ENCODE peak calls at places on chromosomes 1 and 21, in six cellular contexts. One of them, this sample, is unnamed.

GRCh38 chr1:193417420-193417819 is 231.0 kb upstream of the B3GALT2 start:
- DNase-seq in K562: no peak
- DNase-seq in H1: no peak
- DNase-seq in HepG2: no peak
- DNase-seq in GM12892: no peak
- DNase-seq in GM12878: no peak
- DNase-seq in this sample: no peak

GRCh38 chr1:201795066-201795465 is 33.9 kb upstream of the IPO9 start:
- DNase-seq in K562: peak
- DNase-seq in H1: no peak
- DNase-seq in HepG2: no peak
- DNase-seq in GM12892: no peak
- DNase-seq in GM12878: no peak
- DNase-seq in this sample: no peak

GRCh38 chr1:224373008-224373590 is 16.4 kb downstream of the CNIH4 start:
- DNase-seq in K562: no peak
- DNase-seq in H1: no peak
- DNase-seq in HepG2: no peak
- DNase-seq in GM12892: no peak
- DNase-seq in GM12878: no peak
- DNase-seq in this sample: no peak

GRCh38 chr1:184664042-184664659 is 90.5 kb downstream of the EDEM3 start:
- DNase-seq in K562: peak
- DNase-seq in H1: no peak
- DNase-seq in HepG2: peak
- DNase-seq in GM12892: peak
- DNase-seq in GM12878: no peak
- DNase-seq in this sample: peak

GRCh38 chr1:95084317-95085176 is 11.8 kb upstream of the ALG14 start:
- DNase-seq in K562: peak
- DNase-seq in H1: peak
- DNase-seq in HepG2: peak
- DNase-seq in GM12892: no peak
- DNase-seq in GM12878: no peak
- DNase-seq in this sample: peak

GRCh38 chr1:93988634-93989350 is 79.6 kb upstream of the GCLM start:
- DNase-seq in K562: no peak
- DNase-seq in H1: no peak
- DNase-seq in HepG2: no peak
- DNase-seq in GM12892: no peak
- DNase-seq in GM12878: no peak
- DNase-seq in this sample: no peak

GRCh38 chr1:228397966-228398365 is 8.7 kb downstream of the TRIM11 start:
- DNase-seq in K562: no peak
- DNase-seq in H1: no peak
- DNase-seq in HepG2: no peak
- DNase-seq in GM12892: no peak
- DNase-seq in GM12878: no peak
- DNase-seq in this sample: no peak

GRCh38 chr1:214678386-214678785 is 75.4 kb downstream of the CENPF start:
- DNase-seq in K562: no peak
- DNase-seq in H1: no peak
- DNase-seq in HepG2: peak
- DNase-seq in GM12892: no peak
- DNase-seq in GM12878: no peak
- DNase-seq in this sample: no peak

GRCh38 chr1:50942334-50942733 is 17.7 kb downstream of the FAF1 start:
- DNase-seq in K562: no peak
- DNase-seq in H1: no peak
- DNase-seq in HepG2: no peak
- DNase-seq in GM12892: no peak
- DNase-seq in GM12878: no peak
- DNase-seq in this sample: no peak

GRCh38 chr1:109133815-109134214 is 19.9 kb downstream of the ELAPOR1 start:
- DNase-seq in K562: no peak
- DNase-seq in H1: no peak
- DNase-seq in HepG2: no peak
- DNase-seq in GM12892: no peak
- DNase-seq in GM12878: no peak
- DNase-seq in this sample: no peak

GRCh38 chr1:205579711-205580110 is 52.1 kb downstream of the ELK4 start:
- DNase-seq in K562: no peak
- DNase-seq in H1: no peak
- DNase-seq in HepG2: no peak
- DNase-seq in GM12892: no peak
- DNase-seq in GM12878: no peak
- DNase-seq in this sample: no peak

GRCh38 chr1:8627728-8628127 is 189.7 kb downstream of the RERE start:
- DNase-seq in K562: no peak
- DNase-seq in H1: no peak
- DNase-seq in HepG2: no peak
- DNase-seq in GM12892: no peak
- DNase-seq in GM12878: no peak
- DNase-seq in this sample: no peak

GRCh38 chr1:182682898-182683501 is 1.4 kb downstream of the RGS8 start:
- DNase-seq in K562: no peak
- DNase-seq in H1: no peak
- DNase-seq in HepG2: no peak
- DNase-seq in GM12892: no peak
- DNase-seq in GM12878: no peak
- DNase-seq in this sample: no peak

GRCh38 chr1:241114699-241115233 is 242.2 kb downstream of the RGS7 start:
- DNase-seq in K562: no peak
- DNase-seq in H1: no peak
- DNase-seq in HepG2: no peak
- DNase-seq in GM12892: no peak
- DNase-seq in GM12878: no peak
- DNase-seq in this sample: no peak

GRCh38 chr1:59415286-59415850 is 118.5 kb downstream of the FGGY start:
- DNase-seq in K562: no peak
- DNase-seq in H1: no peak
- DNase-seq in HepG2: no peak
- DNase-seq in GM12892: no peak
- DNase-seq in GM12878: no peak
- DNase-seq in this sample: no peak

GRCh38 chr21:28212056-28212455 is 780.6 kb downstream of the LTN1 start:
- DNase-seq in K562: no peak
- DNase-seq in H1: no peak
- DNase-seq in HepG2: no peak
- DNase-seq in GM12892: no peak
- DNase-seq in GM12878: no peak
- DNase-seq in this sample: no peak

GRCh38 chr21:32484706-32485380 is 72.3 kb downstream of the EVA1C start:
- DNase-seq in K562: no peak
- DNase-seq in H1: no peak
- DNase-seq in HepG2: no peak
- DNase-seq in GM12892: no peak
- DNase-seq in GM12878: no peak
- DNase-seq in this sample: no peak

GRCh38 chr1:4549933-4550332 is 104.5 kb upstream of the AJAP1 start:
- DNase-seq in K562: peak
- DNase-seq in H1: no peak
- DNase-seq in HepG2: no peak
- DNase-seq in GM12892: no peak
- DNase-seq in GM12878: no peak
- DNase-seq in this sample: no peak

GRCh38 chr1:98143403-98143802 is 222.6 kb upstream of the DPYD start:
- DNase-seq in K562: no peak
- DNase-seq in H1: no peak
- DNase-seq in HepG2: no peak
- DNase-seq in GM12892: no peak
- DNase-seq in GM12878: no peak
- DNase-seq in this sample: no peak

GRCh38 chr1:115496904-115497527 is 144.8 kb upstream of the VANGL1 start:
- DNase-seq in K562: no peak
- DNase-seq in H1: no peak
- DNase-seq in HepG2: no peak
- DNase-seq in GM12892: no peak
- DNase-seq in GM12878: no peak
- DNase-seq in this sample: no peak

GRCh38 chr1:207958376-207959139 is 47.6 kb upstream of the CD34 start:
- DNase-seq in K562: no peak
- DNase-seq in H1: no peak
- DNase-seq in HepG2: no peak
- DNase-seq in GM12892: no peak
- DNase-seq in GM12878: no peak
- DNase-seq in this sample: no peak

GRCh38 chr1:32939655-32940371 is 24.8 kb downstream of the RNF19B start:
- DNase-seq in K562: peak
- DNase-seq in H1: no peak
- DNase-seq in HepG2: no peak
- DNase-seq in GM12892: no peak
- DNase-seq in GM12878: no peak
- DNase-seq in this sample: no peak

GRCh38 chr1:171429137-171429536 is 56.2 kb upstream of the PRRC2C start:
- DNase-seq in K562: no peak
- DNase-seq in H1: no peak
- DNase-seq in HepG2: no peak
- DNase-seq in GM12892: no peak
- DNase-seq in GM12878: no peak
- DNase-seq in this sample: no peak

GRCh38 chr1:171424494-171424893 is 60.8 kb upstream of the PRRC2C start:
- DNase-seq in K562: no peak
- DNase-seq in H1: no peak
- DNase-seq in HepG2: no peak
- DNase-seq in GM12892: no peak
- DNase-seq in GM12878: no peak
- DNase-seq in this sample: no peak

GRCh38 chr1:171426645-171427044 is 58.7 kb upstream of the PRRC2C start:
- DNase-seq in K562: no peak
- DNase-seq in H1: no peak
- DNase-seq in HepG2: no peak
- DNase-seq in GM12892: no peak
- DNase-seq in GM12878: no peak
- DNase-seq in this sample: no peak

GRCh38 chr1:171431994-171432393 is 53.3 kb upstream of the PRRC2C start:
- DNase-seq in K562: no peak
- DNase-seq in H1: peak
- DNase-seq in HepG2: no peak
- DNase-seq in GM12892: no peak
- DNase-seq in GM12878: no peak
- DNase-seq in this sample: no peak

DNA sequence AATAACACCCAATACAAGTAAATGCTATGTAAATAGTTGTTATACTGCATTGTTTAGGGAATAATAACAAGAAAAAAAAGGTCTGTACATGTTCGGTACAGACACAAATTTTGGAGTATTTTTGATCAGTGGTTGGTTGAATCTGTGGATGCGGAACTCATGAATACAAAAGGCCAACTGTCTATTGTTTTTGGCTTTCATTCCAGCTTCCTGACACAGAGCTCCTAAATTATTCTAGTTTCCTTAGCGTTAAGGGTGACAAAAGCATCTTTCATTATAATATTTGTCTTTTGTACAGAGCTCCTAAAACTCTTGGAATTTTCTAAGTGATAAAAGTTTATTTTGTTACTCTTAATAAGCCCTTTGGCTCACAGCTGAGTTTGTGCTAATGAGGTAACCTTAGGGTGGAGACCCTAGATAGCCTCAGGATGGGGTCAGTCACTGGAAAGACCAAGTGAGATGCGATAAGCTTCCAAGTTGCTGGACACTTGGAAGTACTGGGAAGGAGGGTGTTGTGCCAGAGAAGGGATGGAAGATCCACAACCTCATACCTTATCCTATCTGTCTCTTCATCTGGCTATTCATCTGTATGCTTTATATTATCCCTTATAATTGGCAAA is 57.4 kb upstream of the PRRC2C start:
- DNase-seq in K562: no peak
- DNase-seq in H1: no peak
- DNase-seq in HepG2: no peak
- DNase-seq in GM12892: no peak
- DNase-seq in GM12878: no peak
- DNase-seq in this sample: no peak
- TF ChIP-seq POLR2A in K562: no peak
- TF ChIP-seq POLR2A in H1: no peak
- TF ChIP-seq POLR2A in HepG2: no peak
- TF ChIP-seq POLR2A in GM12892: no peak
- TF ChIP-seq POLR2A in GM12878: no peak
- TF ChIP-seq POLR2A in this sample: no peak

GRCh38 chr1:110460253-110461220 is 9.6 kb downstream of the PROK1 start:
- DNase-seq in K562: peak
- DNase-seq in H1: no peak
- DNase-seq in HepG2: peak
- DNase-seq in GM12892: peak
- DNase-seq in GM12878: peak
- DNase-seq in this sample: peak
- TF ChIP-seq POLR2AphosphoS5 in K562: no peak
- TF ChIP-seq POLR2AphosphoS5 in H1: no peak
- TF ChIP-seq POLR2AphosphoS5 in HepG2: no peak
- TF ChIP-seq POLR2AphosphoS5 in GM12892: no peak
- TF ChIP-seq POLR2AphosphoS5 in GM12878: no peak
- TF ChIP-seq POLR2AphosphoS5 in this sample: no peak

GRCh38 chr21:42564561-42564971 is 50.9 kb downstream of the SLC37A1 start:
- DNase-seq in K562: no peak
- DNase-seq in H1: no peak
- DNase-seq in HepG2: no peak
- DNase-seq in GM12892: no peak
- DNase-seq in GM12878: no peak
- DNase-seq in this sample: no peak

GRCh38 chr21:42561742-42562141 is 48.1 kb downstream of the SLC37A1 start:
- DNase-seq in K562: peak
- DNase-seq in H1: no peak
- DNase-seq in HepG2: peak
- DNase-seq in GM12892: peak
- DNase-seq in GM12878: peak
- DNase-seq in this sample: peak

GRCh38 chr21:42563261-42564045 is 49.8 kb downstream of the SLC37A1 start:
- DNase-seq in K562: no peak
- DNase-seq in H1: no peak
- DNase-seq in HepG2: no peak
- DNase-seq in GM12892: no peak
- DNase-seq in GM12878: no peak
- DNase-seq in this sample: no peak

GRCh38 chr21:42562258-42562657 is 48.6 kb downstream of the SLC37A1 start:
- DNase-seq in K562: no peak
- DNase-seq in H1: no peak
- DNase-seq in HepG2: peak
- DNase-seq in GM12892: no peak
- DNase-seq in GM12878: no peak
- DNase-seq in this sample: no peak

GRCh38 chr21:42562816-42563215 is 49.2 kb downstream of the SLC37A1 start:
- DNase-seq in K562: no peak
- DNase-seq in H1: no peak
- DNase-seq in HepG2: no peak
- DNase-seq in GM12892: no peak
- DNase-seq in GM12878: no peak
- DNase-seq in this sample: no peak
- TF ChIP-seq TAF1 in K562: no peak
- TF ChIP-seq TAF1 in H1: no peak
- TF ChIP-seq TAF1 in HepG2: no peak
- TF ChIP-seq TAF1 in GM12892: no peak
- TF ChIP-seq TAF1 in GM12878: no peak
- TF ChIP-seq TAF1 in this sample: no peak

DNA sequence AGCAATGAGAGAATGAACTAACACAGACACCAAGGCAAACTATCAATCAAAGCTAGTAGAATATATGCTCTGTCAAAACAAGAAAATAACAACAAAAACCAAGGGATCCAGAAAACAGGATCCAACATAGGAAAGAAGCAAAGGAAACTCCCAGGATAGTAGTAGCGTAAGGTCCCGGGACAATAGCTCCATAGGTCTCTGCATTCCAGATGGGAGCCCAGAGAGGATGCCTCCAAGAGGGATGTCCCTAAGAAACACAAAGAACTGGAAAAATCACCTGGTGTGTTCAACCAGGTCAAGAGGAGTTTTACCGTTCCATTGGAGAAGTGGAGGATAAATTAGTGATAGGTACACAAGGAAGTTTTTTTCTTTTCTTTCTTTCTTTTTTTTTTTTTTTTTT is 5.7 kb upstream of the FAM43B start:
- DNase-seq in K562: no peak
- DNase-seq in H1: no peak
- DNase-seq in HepG2: no peak
- DNase-seq in GM12892: no peak
- DNase-seq in GM12878: no peak
- DNase-seq in this sample: no peak
- TF ChIP-seq POLR2A in K562: no peak
- TF ChIP-seq POLR2A in H1: no peak
- TF ChIP-seq POLR2A in HepG2: no peak
- TF ChIP-seq POLR2A in GM12892: no peak
- TF ChIP-seq POLR2A in GM12878: no peak
- TF ChIP-seq POLR2A in this sample: no peak